ENCODE peak calls at places on chromosomes 4 and X, in eight cellular contexts. U, S, N, X, I, D, H and Y are unnamed samples.

GRCh38 chr4:105765690-105766407 is 57.3 kb downstream of the GSTCD start:
- DNase-seq in U (peak), S (peak), N (peak), X (no peak), I (peak), D (no peak), H (no peak), Y (peak)

GRCh38 chr4:42671431-42672194 is 14.7 kb upstream of the ATP8A1 start:
- DNase-seq in U (no peak), S (no peak), N (no peak), X (no peak), I (no peak), D (no peak), H (no peak), Y (no peak)

GRCh38 chr4:176735300-176735699 is 57.4 kb downstream of the VEGFC start:
- DNase-seq in U (peak), S (no peak), N (no peak), X (no peak), I (no peak), D (no peak), H (no peak), Y (peak)

GRCh38 chr4:94410678-94411206 is 41.0 kb upstream of the PDLIM5 start:
- DNase-seq in U (no peak), S (no peak), N (peak), X (peak), I (no peak), D (no peak), H (no peak), Y (no peak)

GRCh38 chr4:76485450-76485849 is 50.4 kb downstream of the SHROOM3 start:
- DNase-seq in U (peak), S (peak), N (peak), X (no peak), I (no peak), D (no peak), H (no peak), Y (no peak)

GRCh38 chr4:137032242-137032641 is 500.1 kb downstream of the PCDH18 start:
- DNase-seq in U (no peak), S (no peak), N (no peak), X (no peak), I (no peak), D (no peak), H (no peak), Y (no peak)

GRCh38 chrX:56800801-56801200 is 71.8 kb downstream of the NBDY start:
- DNase-seq in U (no peak), S (no peak), N (no peak), X (no peak), I (no peak), D (no peak), H (no peak), Y (no peak)

GRCh38 chr4:156536661-156537060 is 434.9 kb downstream of the PDGFC start:
- DNase-seq in U (no peak), S (no peak), N (no peak), X (no peak), I (no peak), D (no peak), H (no peak), Y (no peak)

GRCh38 chr4:6727943-6728250 is 11.9 kb downstream of the BLOC1S4 start:
- DNase-seq in U (no peak), S (no peak), N (no peak), X (no peak), I (no peak), D (no peak), H (no peak), Y (no peak)

GRCh38 chr4:72529144-72529822 is 39.7 kb downstream of the ADAMTS3 start:
- DNase-seq in U (no peak), S (no peak), N (no peak), X (no peak), I (no peak), D (no peak), H (no peak), Y (no peak)

GRCh38 chr4:55012363-55013255 is 112.8 kb downstream of the KDR start:
- DNase-seq in U (no peak), S (no peak), N (no peak), X (no peak), I (no peak), D (no peak), H (no peak), Y (peak)

GRCh38 chr4:47729086-47729763 is 108.6 kb downstream of the CORIN start:
- DNase-seq in U (no peak), S (no peak), N (no peak), X (no peak), I (no peak), D (no peak), H (no peak), Y (no peak)

GRCh38 chr4:184806246-184806550 is 19.6 kb downstream of the ACSL1 start:
- DNase-seq in U (no peak), S (no peak), N (no peak), X (no peak), I (no peak), D (no peak), H (no peak), Y (no peak)

GRCh38 chr4:184804621-184805020 is 21.1 kb downstream of the ACSL1 start:
- DNase-seq in U (no peak), S (no peak), N (no peak), X (no peak), I (no peak), D (no peak), H (no peak), Y (no peak)

GRCh38 chr4:184806711-184807110 is 19.1 kb downstream of the ACSL1 start:
- DNase-seq in U (no peak), S (no peak), N (no peak), X (no peak), I (no peak), D (no peak), H (no peak), Y (no peak)

GRCh38 chr4:184807261-184807660 is 18.5 kb downstream of the ACSL1 start:
- DNase-seq in U (no peak), S (no peak), N (no peak), X (no peak), I (no peak), D (no peak), H (no peak), Y (no peak)

GRCh38 chr4:184805462-184806245 is 20.1 kb downstream of the ACSL1 start:
- DNase-seq in U (no peak), S (no peak), N (no peak), X (no peak), I (no peak), D (no peak), H (no peak), Y (no peak)
- TF ChIP-seq POLR2AphosphoS5 in U (no peak), S (no peak), N (no peak), X (no peak), I (no peak), D (no peak), H (no peak), Y (no peak)

DNA sequence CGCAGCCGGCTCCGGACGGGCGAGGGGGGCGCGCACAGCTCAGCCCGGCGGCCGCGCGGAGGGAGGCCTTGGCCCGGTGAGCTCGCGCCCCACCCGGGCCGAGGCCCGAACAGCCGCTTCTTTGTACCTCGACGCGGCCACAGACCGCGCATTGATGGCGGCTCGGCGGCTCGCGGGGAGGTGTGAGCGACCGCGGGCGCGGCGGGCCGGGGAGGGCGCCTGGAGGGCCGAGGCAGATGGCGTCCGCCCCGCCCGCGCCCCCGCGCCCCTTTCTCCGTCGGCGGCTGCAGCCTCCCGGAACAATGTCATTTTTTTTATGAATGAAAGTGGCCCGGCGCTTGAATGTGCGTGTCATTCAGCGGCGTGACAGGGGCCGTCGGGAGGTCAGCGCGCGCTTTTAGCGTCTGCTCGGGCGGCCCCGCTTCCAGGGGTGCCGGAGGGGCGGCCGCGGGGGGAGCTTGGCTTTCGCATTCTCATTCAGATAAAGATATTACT is 1.8 kb downstream of the FGFR3 start:
- DNase-seq in U (no peak), S (no peak), N (no peak), X (no peak), I (peak), D (no peak), H (no peak), Y (no peak)
- TF ChIP-seq EZH2 in U (no peak), S (no peak), N (no peak), X (no peak), I (no peak), D (no peak), H (no peak), Y (peak)

DNA sequence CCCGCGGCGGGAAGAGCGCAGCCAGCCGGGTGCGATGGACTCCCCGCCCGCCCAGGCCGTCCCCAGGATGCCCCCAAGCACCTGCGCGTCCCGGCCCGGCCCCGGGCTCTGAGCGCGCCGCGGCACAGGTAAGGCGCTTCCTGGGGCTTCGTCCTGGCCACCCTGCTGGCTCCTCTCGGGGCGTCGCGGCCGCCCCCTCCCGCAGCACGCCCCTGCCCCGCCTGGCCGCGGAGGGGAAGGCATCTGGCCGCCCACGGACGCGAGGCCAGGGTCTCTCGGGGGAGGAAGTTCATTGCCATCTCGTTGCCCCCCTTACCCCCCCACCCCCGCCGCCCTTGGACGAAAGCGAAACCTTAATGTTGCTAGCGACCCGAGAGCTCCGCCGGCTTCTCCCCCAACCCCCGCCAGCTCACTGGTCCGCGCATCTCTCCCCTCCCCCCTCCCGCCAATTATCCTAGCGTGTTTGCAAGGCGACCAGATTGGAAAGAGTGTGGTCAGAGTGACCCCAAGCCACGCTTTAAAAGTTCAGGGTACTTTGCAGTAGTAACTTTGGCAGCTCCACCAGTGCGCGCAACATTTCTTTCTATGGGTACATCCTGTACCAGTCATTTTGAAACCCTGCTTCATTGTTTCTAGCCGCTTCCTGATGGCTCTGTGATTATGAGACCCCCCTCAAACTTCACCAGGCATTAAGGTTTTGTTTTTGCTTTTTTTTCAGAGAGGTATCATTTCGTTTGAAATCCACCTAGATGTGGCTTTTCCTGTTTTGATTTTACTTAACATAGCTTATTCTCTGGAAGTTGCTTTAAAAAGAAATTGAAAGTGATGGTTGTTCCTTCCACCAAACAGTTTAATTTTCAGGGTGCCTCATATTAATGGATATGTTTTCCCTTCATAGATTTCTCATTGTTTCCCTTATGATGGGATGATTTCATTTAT is 606 bp downstream of the TBC1D1 start:
- DNase-seq in U (peak), S (no peak), N (no peak), X (no peak), I (peak), D (peak), H (peak), Y (peak)
- TF ChIP-seq POLR2AphosphoS5 in U (no peak), S (no peak), N (no peak), X (no peak), I (no peak), D (no peak), H (no peak), Y (no peak)

GRCh38 chr4:13545394-13545808 is 1.1 kb upstream of the NKX3-2 start:
- DNase-seq in U (no peak), S (no peak), N (no peak), X (no peak), I (no peak), D (no peak), H (no peak), Y (no peak)

GRCh38 chr4:13543648-13544555 is at the start of gene NKX3-2:
- DNase-seq in U (peak), S (no peak), N (no peak), X (no peak), I (no peak), D (no peak), H (peak), Y (no peak)

GRCh38 chr4:13546374-13546854 is 2.1 kb upstream of the NKX3-2 start:
- DNase-seq in U (peak), S (no peak), N (no peak), X (no peak), I (no peak), D (no peak), H (peak), Y (no peak)

GRCh38 chr4:13543091-13543581 is 1.2 kb downstream of the NKX3-2 start:
- DNase-seq in U (peak), S (no peak), N (no peak), X (no peak), I (no peak), D (no peak), H (peak), Y (no peak)

DNA sequence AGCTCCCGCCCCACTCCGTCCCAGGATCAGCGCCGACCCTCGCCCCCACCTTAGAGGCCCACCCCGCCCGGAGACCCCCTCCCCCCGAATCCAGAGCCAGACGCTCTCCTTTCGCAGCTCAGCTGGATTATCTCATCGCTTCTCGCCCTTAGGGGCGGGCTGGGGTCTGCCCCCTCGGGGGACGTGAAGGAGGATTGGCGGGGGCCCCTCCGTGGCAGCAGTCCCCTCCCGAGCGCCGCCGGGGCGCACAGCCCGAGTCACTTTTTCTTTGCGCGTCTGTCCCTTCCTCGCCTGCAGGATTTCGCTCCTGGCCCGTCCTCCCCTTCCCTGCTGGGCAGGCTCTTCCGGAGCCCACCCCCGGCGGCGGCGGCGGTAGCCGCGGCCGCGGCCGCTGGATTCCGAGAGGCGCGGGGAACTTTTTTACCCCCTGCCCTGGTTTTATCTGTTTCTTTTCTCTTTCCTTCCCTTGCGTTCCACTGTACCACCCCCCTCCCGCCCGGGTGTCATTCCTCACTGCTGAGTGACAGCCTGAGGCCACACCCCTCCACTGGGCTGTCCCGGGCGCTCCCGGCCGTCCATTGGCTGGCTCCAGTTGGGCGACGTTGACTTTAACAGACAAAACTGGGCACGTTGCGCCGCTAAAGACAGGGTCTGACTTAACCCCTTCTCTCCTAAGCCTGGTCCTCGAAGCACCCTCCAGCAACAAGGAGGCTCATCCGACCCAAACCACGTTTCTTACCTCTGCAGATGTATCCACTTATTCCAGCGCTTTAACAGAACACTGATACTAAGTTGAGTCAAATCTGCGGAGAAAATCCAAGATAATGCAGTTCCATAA is 467 bp upstream of the NKX3-2 start:
- DNase-seq in U (peak), S (peak), N (peak), X (no peak), I (peak), D (no peak), H (peak), Y (peak)
- TF ChIP-seq EZH2 in U (peak), S (no peak), N (no peak), X (no peak), I (no peak), D (peak), H (no peak), Y (peak)

DNA sequence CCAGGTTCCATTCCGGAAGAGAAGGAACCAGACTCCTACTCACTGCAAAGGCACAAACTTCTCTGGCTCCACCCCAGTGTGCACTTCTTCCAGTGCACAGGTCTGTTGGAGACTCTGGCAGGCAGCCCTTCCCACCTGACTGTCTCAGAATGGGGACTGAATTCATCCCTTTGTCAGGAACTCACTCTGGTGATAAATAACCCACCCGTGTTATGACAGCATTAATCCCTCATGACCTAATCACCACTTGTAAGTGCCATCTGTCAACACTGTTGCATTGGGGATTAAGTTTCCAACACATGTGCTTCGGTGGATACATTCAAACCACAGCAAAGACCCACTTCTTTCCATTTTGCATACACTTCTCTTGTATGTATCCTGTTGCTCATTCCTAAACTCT is 1002.9 kb upstream of the IGFBP7 start:
- DNase-seq in U (no peak), S (no peak), N (no peak), X (no peak), I (no peak), D (no peak), H (no peak), Y (no peak)
- TF ChIP-seq POLR2AphosphoS5 in U (no peak), S (no peak), N (no peak), X (no peak), I (no peak), D (no peak), H (no peak), Y (no peak)

GRCh38 chrX:7109838-7110793 is 37.4 kb upstream of the STS start:
- DNase-seq in U (no peak), S (no peak), N (no peak), X (no peak), I (no peak), D (peak), H (no peak), Y (no peak)
- TF ChIP-seq EZH2 in U (no peak), S (no peak), N (no peak), X (no peak), I (no peak), D (no peak), H (no peak), Y (no peak)

DNA sequence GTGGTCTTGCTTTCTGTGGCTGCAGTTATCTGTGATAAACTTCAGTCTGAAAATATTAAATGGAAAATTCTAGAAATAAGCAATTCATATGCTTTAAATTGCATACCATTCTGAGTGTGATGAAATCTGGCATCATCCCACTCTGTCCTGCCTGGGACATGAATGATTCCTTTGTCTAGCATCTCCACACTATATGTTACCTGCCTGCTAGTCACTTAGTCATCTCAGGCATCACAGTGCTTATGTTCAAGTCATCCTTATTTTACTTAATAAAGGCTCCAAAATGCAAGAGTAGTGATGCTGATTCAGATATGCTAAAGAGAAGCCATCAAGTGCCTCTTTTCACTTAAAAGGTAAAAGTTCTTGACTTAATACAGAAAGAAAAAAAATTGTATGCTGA is 14.3 kb upstream of the RAB9B start:
- DNase-seq in U (no peak), S (no peak), N (no peak), X (no peak), I (no peak), D (no peak), H (no peak), Y (no peak)
- TF ChIP-seq POLR2AphosphoS5 in U (no peak), S (no peak), N (no peak), X (no peak), I (no peak), D (no peak), H (no peak), Y (no peak)

GRCh38 chr4:88456757-88457306 is at the start of gene HERC5:
- DNase-seq in U (peak), S (peak), N (peak), X (peak), I (peak), D (peak), H (peak), Y (peak)
- TF ChIP-seq EZH2 in U (no peak), S (no peak), N (no peak), X (no peak), I (no peak), D (no peak), H (no peak), Y (no peak)

DNA sequence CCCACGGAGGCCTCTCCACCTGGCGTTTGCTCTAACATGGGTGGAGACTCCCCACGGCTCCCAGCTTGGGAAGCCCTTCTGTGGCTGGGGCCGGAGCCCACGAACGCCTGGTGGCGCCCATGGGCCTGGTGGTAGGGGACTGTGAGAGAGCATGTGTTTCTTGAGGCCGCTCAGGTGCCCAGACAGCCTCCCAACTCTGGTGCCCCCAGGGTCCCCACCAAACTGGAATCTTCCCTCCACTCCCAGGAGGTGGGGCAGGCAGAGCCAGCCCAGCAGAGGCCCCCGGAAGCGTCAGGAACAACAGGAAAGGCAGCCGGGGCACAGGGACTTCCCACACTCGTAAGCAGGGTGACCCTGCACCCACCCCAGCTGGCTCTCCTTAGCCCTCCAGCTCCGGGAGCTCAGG is 33.3 kb upstream of the FGFR3 start:
- DNase-seq in U (no peak), S (no peak), N (no peak), X (no peak), I (no peak), D (no peak), H (no peak), Y (no peak)
- TF ChIP-seq POLR2AphosphoS5 in U (no peak), S (no peak), N (no peak), X (no peak), I (no peak), D (no peak), H (no peak), Y (no peak)